ENCODE peak calls at places on chromosome 5, in nine cellular contexts. One of them, this sample, is unnamed.

GRCh38 chr5:177396086-177396485 is 4.4 kb downstream of the PFN3 start:
- DNase-seq in ecto neural progenitor cell: no peak
- DNase-seq in activated CD8-positive, alpha-beta memory T cell treated with anti-CD3 and anti-CD28 coated beads for 1 hour: no peak
- DNase-seq in neural crest cell: no peak
- DNase-seq in right cardiac atrium: no peak
- DNase-seq in AG08396: no peak
- DNase-seq in cardiac muscle cell: no peak
- DNase-seq in HT1080: no peak
- DNase-seq in endothelial cell of umbilical vein: no peak
- DNase-seq in this sample: no peak

GRCh38 chr5:42397267-42397666 is 26.0 kb upstream of the GHR start:
- DNase-seq in endothelial cell of umbilical vein: no peak
- DNase-seq in AG08396: no peak
- DNase-seq in right cardiac atrium: peak; percentile 12
- DNase-seq in activated CD8-positive, alpha-beta memory T cell treated with anti-CD3 and anti-CD28 coated beads for 1 hour: no peak
- DNase-seq in cardiac muscle cell: no peak
- DNase-seq in neural crest cell: no peak
- DNase-seq in ecto neural progenitor cell: no peak
- DNase-seq in HT1080: no peak
- DNase-seq in this sample: no peak

GRCh38 chr5:8686707-8687106 is 817.8 kb downstream of the MTRR start:
- DNase-seq in neural crest cell: no peak
- DNase-seq in endothelial cell of umbilical vein: no peak
- DNase-seq in HT1080: peak; percentile 23
- DNase-seq in right cardiac atrium: no peak
- DNase-seq in cardiac muscle cell: no peak
- DNase-seq in AG08396: no peak
- DNase-seq in activated CD8-positive, alpha-beta memory T cell treated with anti-CD3 and anti-CD28 coated beads for 1 hour: no peak
- DNase-seq in ecto neural progenitor cell: no peak
- DNase-seq in this sample: no peak

GRCh38 chr5:149838881-149839739 is 105.5 kb downstream of the PDE6A start:
- DNase-seq in neural crest cell: no peak
- DNase-seq in AG08396: peak; percentile 39
- DNase-seq in right cardiac atrium: no peak
- DNase-seq in HT1080: peak; percentile 76
- DNase-seq in cardiac muscle cell: no peak
- DNase-seq in endothelial cell of umbilical vein: no peak
- DNase-seq in ecto neural progenitor cell: no peak
- DNase-seq in activated CD8-positive, alpha-beta memory T cell treated with anti-CD3 and anti-CD28 coated beads for 1 hour: no peak
- DNase-seq in this sample: no peak

GRCh38 chr5:172774561-172775271 is 3.7 kb upstream of the DUSP1 start:
- DNase-seq in right cardiac atrium: no peak
- DNase-seq in neural crest cell: no peak
- DNase-seq in activated CD8-positive, alpha-beta memory T cell treated with anti-CD3 and anti-CD28 coated beads for 1 hour: no peak
- DNase-seq in cardiac muscle cell: no peak
- DNase-seq in ecto neural progenitor cell: no peak
- DNase-seq in HT1080: no peak
- DNase-seq in endothelial cell of umbilical vein: no peak
- DNase-seq in AG08396: no peak
- DNase-seq in this sample: no peak

GRCh38 chr5:424259-425110 is 18.5 kb upstream of the EXOC3 start:
- DNase-seq in right cardiac atrium: no peak
- DNase-seq in activated CD8-positive, alpha-beta memory T cell treated with anti-CD3 and anti-CD28 coated beads for 1 hour: no peak
- DNase-seq in cardiac muscle cell: no peak
- DNase-seq in ecto neural progenitor cell: peak; percentile 26
- DNase-seq in neural crest cell: no peak
- DNase-seq in endothelial cell of umbilical vein: no peak
- DNase-seq in AG08396: peak; percentile 61
- DNase-seq in HT1080: no peak
- DNase-seq in this sample: peak; percentile 47

GRCh38 chr5:74541381-74541781 is 99.1 kb downstream of the ENC1 start:
- DNase-seq in cardiac muscle cell: no peak
- DNase-seq in AG08396: no peak
- DNase-seq in right cardiac atrium: no peak
- DNase-seq in neural crest cell: no peak
- DNase-seq in activated CD8-positive, alpha-beta memory T cell treated with anti-CD3 and anti-CD28 coated beads for 1 hour: no peak
- DNase-seq in ecto neural progenitor cell: no peak
- DNase-seq in endothelial cell of umbilical vein: no peak
- DNase-seq in HT1080: peak; percentile 4
- DNase-seq in this sample: no peak

GRCh38 chr5:129852747-129853352 is 51.4 kb upstream of the CHSY3 start:
- DNase-seq in activated CD8-positive, alpha-beta memory T cell treated with anti-CD3 and anti-CD28 coated beads for 1 hour: peak; percentile 46
- DNase-seq in endothelial cell of umbilical vein: peak; percentile 76
- DNase-seq in ecto neural progenitor cell: peak; percentile 89
- DNase-seq in HT1080: peak; percentile 69
- DNase-seq in neural crest cell: peak; percentile 90
- DNase-seq in right cardiac atrium: peak; percentile 81
- DNase-seq in cardiac muscle cell: peak; percentile 91
- DNase-seq in AG08396: peak; percentile 41
- DNase-seq in this sample: peak; percentile 50

GRCh38 chr5:43635374-43635773 is 32.4 kb downstream of the NNT start:
- DNase-seq in HT1080: peak; percentile 73
- DNase-seq in cardiac muscle cell: no peak
- DNase-seq in ecto neural progenitor cell: no peak
- DNase-seq in AG08396: no peak
- DNase-seq in right cardiac atrium: no peak
- DNase-seq in activated CD8-positive, alpha-beta memory T cell treated with anti-CD3 and anti-CD28 coated beads for 1 hour: no peak
- DNase-seq in endothelial cell of umbilical vein: no peak
- DNase-seq in neural crest cell: no peak
- DNase-seq in this sample: no peak

GRCh38 chr5:88092938-88093635 is 175.6 kb downstream of the TMEM161B start:
- DNase-seq in neural crest cell: no peak
- DNase-seq in AG08396: no peak
- DNase-seq in activated CD8-positive, alpha-beta memory T cell treated with anti-CD3 and anti-CD28 coated beads for 1 hour: no peak
- DNase-seq in endothelial cell of umbilical vein: no peak
- DNase-seq in cardiac muscle cell: no peak
- DNase-seq in ecto neural progenitor cell: no peak
- DNase-seq in HT1080: no peak
- DNase-seq in right cardiac atrium: no peak
- DNase-seq in this sample: no peak

GRCh38 chr5:171307843-171308452 is 1.1 kb upstream of the TLX3 start:
- DNase-seq in cardiac muscle cell: no peak
- DNase-seq in ecto neural progenitor cell: no peak
- DNase-seq in HT1080: no peak
- DNase-seq in right cardiac atrium: no peak
- DNase-seq in neural crest cell: no peak
- DNase-seq in AG08396: no peak
- DNase-seq in endothelial cell of umbilical vein: no peak
- DNase-seq in activated CD8-positive, alpha-beta memory T cell treated with anti-CD3 and anti-CD28 coated beads for 1 hour: no peak
- DNase-seq in this sample: no peak

GRCh38 chr5:126023894-126024575 is 399.2 kb upstream of the GRAMD2B start:
- DNase-seq in ecto neural progenitor cell: no peak
- DNase-seq in AG08396: no peak
- DNase-seq in HT1080: no peak
- DNase-seq in endothelial cell of umbilical vein: no peak
- DNase-seq in right cardiac atrium: no peak
- DNase-seq in cardiac muscle cell: no peak
- DNase-seq in neural crest cell: no peak
- DNase-seq in activated CD8-positive, alpha-beta memory T cell treated with anti-CD3 and anti-CD28 coated beads for 1 hour: no peak
- DNase-seq in this sample: no peak

GRCh38 chr5:126855266-126855665 is 78.3 kb downstream of the LMNB1 start:
- DNase-seq in AG08396: no peak
- DNase-seq in neural crest cell: no peak
- DNase-seq in HT1080: peak; percentile 27
- DNase-seq in endothelial cell of umbilical vein: no peak
- DNase-seq in activated CD8-positive, alpha-beta memory T cell treated with anti-CD3 and anti-CD28 coated beads for 1 hour: no peak
- DNase-seq in ecto neural progenitor cell: no peak
- DNase-seq in right cardiac atrium: no peak
- DNase-seq in cardiac muscle cell: no peak
- DNase-seq in this sample: no peak

GRCh38 chr5:106376522-106376921 is 1294.2 kb downstream of the EFNA5 start:
- DNase-seq in right cardiac atrium: no peak
- DNase-seq in AG08396: no peak
- DNase-seq in activated CD8-positive, alpha-beta memory T cell treated with anti-CD3 and anti-CD28 coated beads for 1 hour: no peak
- DNase-seq in endothelial cell of umbilical vein: no peak
- DNase-seq in neural crest cell: no peak
- DNase-seq in cardiac muscle cell: no peak
- DNase-seq in ecto neural progenitor cell: no peak
- DNase-seq in HT1080: peak; percentile 80
- DNase-seq in this sample: no peak

GRCh38 chr5:111930905-111931461 is 174.0 kb upstream of the NREP start:
- DNase-seq in ecto neural progenitor cell: no peak
- DNase-seq in AG08396: no peak
- DNase-seq in right cardiac atrium: no peak
- DNase-seq in HT1080: peak; percentile 94
- DNase-seq in neural crest cell: no peak
- DNase-seq in endothelial cell of umbilical vein: no peak
- DNase-seq in activated CD8-positive, alpha-beta memory T cell treated with anti-CD3 and anti-CD28 coated beads for 1 hour: no peak
- DNase-seq in cardiac muscle cell: no peak
- DNase-seq in this sample: no peak

GRCh38 chr5:169682026-169682425 is 45.0 kb downstream of the DOCK2 start:
- DNase-seq in HT1080: no peak
- DNase-seq in neural crest cell: no peak
- DNase-seq in endothelial cell of umbilical vein: no peak
- DNase-seq in activated CD8-positive, alpha-beta memory T cell treated with anti-CD3 and anti-CD28 coated beads for 1 hour: no peak
- DNase-seq in ecto neural progenitor cell: no peak
- DNase-seq in AG08396: no peak
- DNase-seq in right cardiac atrium: no peak
- DNase-seq in cardiac muscle cell: no peak
- DNase-seq in this sample: no peak

GRCh38 chr5:124888050-124888506 is 141.6 kb upstream of the ZNF608 start:
- DNase-seq in activated CD8-positive, alpha-beta memory T cell treated with anti-CD3 and anti-CD28 coated beads for 1 hour: no peak
- DNase-seq in neural crest cell: no peak
- DNase-seq in ecto neural progenitor cell: no peak
- DNase-seq in cardiac muscle cell: peak; percentile 38
- DNase-seq in AG08396: no peak
- DNase-seq in right cardiac atrium: no peak
- DNase-seq in HT1080: no peak
- DNase-seq in endothelial cell of umbilical vein: no peak
- DNase-seq in this sample: no peak

GRCh38 chr5:114335391-114335790 is 26.5 kb upstream of the KCNN2 start:
- DNase-seq in right cardiac atrium: no peak
- DNase-seq in AG08396: no peak
- DNase-seq in cardiac muscle cell: no peak
- DNase-seq in activated CD8-positive, alpha-beta memory T cell treated with anti-CD3 and anti-CD28 coated beads for 1 hour: no peak
- DNase-seq in HT1080: no peak
- DNase-seq in ecto neural progenitor cell: no peak
- DNase-seq in endothelial cell of umbilical vein: no peak
- DNase-seq in neural crest cell: no peak
- DNase-seq in this sample: no peak

GRCh38 chr5:95841914-95842812 is 19.6 kb upstream of the GLRX start:
- DNase-seq in neural crest cell: no peak
- DNase-seq in cardiac muscle cell: no peak
- DNase-seq in right cardiac atrium: peak; percentile 67
- DNase-seq in endothelial cell of umbilical vein: no peak
- DNase-seq in AG08396: peak; percentile 41
- DNase-seq in HT1080: peak; percentile 36
- DNase-seq in ecto neural progenitor cell: no peak
- DNase-seq in activated CD8-positive, alpha-beta memory T cell treated with anti-CD3 and anti-CD28 coated beads for 1 hour: no peak
- DNase-seq in this sample: peak; percentile 66

GRCh38 chr5:2861605-2862004 is 110.1 kb upstream of the IRX2 start:
- DNase-seq in HT1080: peak; percentile 49
- DNase-seq in right cardiac atrium: no peak
- DNase-seq in neural crest cell: no peak
- DNase-seq in activated CD8-positive, alpha-beta memory T cell treated with anti-CD3 and anti-CD28 coated beads for 1 hour: no peak
- DNase-seq in ecto neural progenitor cell: no peak
- DNase-seq in endothelial cell of umbilical vein: no peak
- DNase-seq in cardiac muscle cell: no peak
- DNase-seq in AG08396: no peak
- DNase-seq in this sample: no peak

GRCh38 chr5:175809531-175810121 is 61.8 kb upstream of the CPLX2 start:
- DNase-seq in right cardiac atrium: no peak
- DNase-seq in AG08396: peak; percentile 78
- DNase-seq in ecto neural progenitor cell: no peak
- DNase-seq in activated CD8-positive, alpha-beta memory T cell treated with anti-CD3 and anti-CD28 coated beads for 1 hour: no peak
- DNase-seq in HT1080: peak; percentile 94
- DNase-seq in neural crest cell: no peak
- DNase-seq in endothelial cell of umbilical vein: no peak
- DNase-seq in cardiac muscle cell: no peak
- DNase-seq in this sample: no peak

GRCh38 chr5:68780299-68780960 is 313.4 kb upstream of the SLC30A5 start:
- DNase-seq in right cardiac atrium: no peak
- DNase-seq in ecto neural progenitor cell: no peak
- DNase-seq in activated CD8-positive, alpha-beta memory T cell treated with anti-CD3 and anti-CD28 coated beads for 1 hour: no peak
- DNase-seq in HT1080: no peak
- DNase-seq in cardiac muscle cell: no peak
- DNase-seq in endothelial cell of umbilical vein: no peak
- DNase-seq in neural crest cell: no peak
- DNase-seq in AG08396: no peak
- DNase-seq in this sample: no peak

GRCh38 chr5:1246711-1247431 is 21.7 kb downstream of the SLC6A18 start:
- DNase-seq in right cardiac atrium: peak; percentile 27
- DNase-seq in HT1080: no peak
- DNase-seq in endothelial cell of umbilical vein: peak; percentile 24
- DNase-seq in activated CD8-positive, alpha-beta memory T cell treated with anti-CD3 and anti-CD28 coated beads for 1 hour: no peak
- DNase-seq in neural crest cell: peak; percentile 69
- DNase-seq in ecto neural progenitor cell: peak; percentile 88
- DNase-seq in cardiac muscle cell: peak; percentile 90
- DNase-seq in AG08396: peak; percentile 68
- DNase-seq in this sample: no peak

GRCh38 chr5:142873831-142874230 is 103.7 kb downstream of the ARHGAP26 start:
- DNase-seq in neural crest cell: no peak
- DNase-seq in right cardiac atrium: no peak
- DNase-seq in activated CD8-positive, alpha-beta memory T cell treated with anti-CD3 and anti-CD28 coated beads for 1 hour: no peak
- DNase-seq in AG08396: no peak
- DNase-seq in HT1080: no peak
- DNase-seq in ecto neural progenitor cell: no peak
- DNase-seq in endothelial cell of umbilical vein: no peak
- DNase-seq in cardiac muscle cell: no peak
- DNase-seq in this sample: no peak

This sample was measured in mucosa of descending colon.